ENCODE peak calls at places on chromosomes 11 and 22, in five cellular contexts. X is IMR-90, C is HT1080, L is NCI-H1092, O is renal cortical epithelial cell. Q is an unnamed sample.

GRCh38 chr11:62124186-62125113 is 639 bp downstream of the INCENP start:
- DNase-seq in X (peak), C (peak), L (peak), O (peak), Q (peak)

GRCh38 chr22:46377566-46378498 is 42.3 kb downstream of the TRMU start:
- DNase-seq in X (no peak), C (peak), L (no peak), O (peak), Q (no peak)

GRCh38 chr22:40720538-40721256 is 41.4 kb downstream of the MCHR1 start:
- DNase-seq in X (peak), C (no peak), L (no peak), O (no peak), Q (no peak)

GRCh38 chr22:41216984-41217383 is 11.9 kb downstream of the L3MBTL2 start:
- DNase-seq in X (peak), C (no peak), L (peak), O (no peak), Q (no peak)

GRCh38 chr11:68371176-68372041 is 59.0 kb downstream of the LRP5 start:
- DNase-seq in X (no peak), C (no peak), L (no peak), O (peak), Q (no peak)

GRCh38 chr11:78786746-78787145 is 212.1 kb upstream of the NARS2 start:
- DNase-seq in X (no peak), C (no peak), L (no peak), O (no peak), Q (no peak)

GRCh38 chr11:128174465-128175101 is 412.8 kb downstream of the ETS1 start:
- DNase-seq in X (peak), C (peak), L (no peak), O (peak), Q (no peak)

GRCh38 chr22:46262449-46263207 is 515 bp downstream of the PKDREJ start:
- DNase-seq in X (peak), C (no peak), L (no peak), O (peak), Q (peak)

GRCh38 chr11:64469288-64469687 is 110.3 kb downstream of the RPS6KA4 start:
- DNase-seq in X (no peak), C (no peak), L (no peak), O (no peak), Q (no peak)

GRCh38 chr11:12478743-12479142 is 101.4 kb downstream of the PARVA start:
- DNase-seq in X (peak), C (no peak), L (no peak), O (peak), Q (no peak)

GRCh38 chr11:3021125-3021524 is 29.0 kb upstream of the NAP1L4 start:
- DNase-seq in X (peak), C (no peak), L (peak), O (peak), Q (peak)

GRCh38 chr11:103358251-103358650 is 249.0 kb downstream of the DYNC2H1 start:
- DNase-seq in X (peak), C (no peak), L (no peak), O (peak), Q (no peak)

GRCh38 chr11:95659088-95659487 is 130.5 kb downstream of the FAM76B start:
- DNase-seq in X (peak), C (peak), L (no peak), O (peak), Q (no peak)

GRCh38 chr11:85930879-85931366 is 75.7 kb downstream of the CCDC83 start:
- DNase-seq in X (no peak), C (no peak), L (peak), O (peak), Q (no peak)

GRCh38 chr11:2804701-2805387 is 80.7 kb downstream of the CDKN1C start:
- DNase-seq in X (no peak), C (no peak), L (no peak), O (no peak), Q (peak)

GRCh38 chr11:1573847-1574255 is 1.8 kb upstream of the DUSP8 start:
- DNase-seq in X (no peak), C (no peak), L (no peak), O (no peak), Q (peak)

GRCh38 chr22:41732096-41732772 is 32.9 kb downstream of the MEI1 start:
- DNase-seq in X (no peak), C (no peak), L (no peak), O (no peak), Q (no peak)

GRCh38 chr11:73761403-73761945 is 600 bp upstream of the RAB6A start:
- DNase-seq in X (no peak), C (no peak), L (no peak), O (no peak), Q (no peak)

GRCh38 chr11:102495161-102496042 is 35.1 kb downstream of the MMP7 start:
- DNase-seq in X (peak), C (peak), L (peak), O (peak), Q (peak)

GRCh38 chr22:20995329-20996030 is 6.4 kb downstream of the THAP7 start:
- DNase-seq in X (no peak), C (no peak), L (no peak), O (no peak), Q (no peak)

GRCh38 chr11:117387992-117388765 is 60.5 kb downstream of the CEP164 start:
- DNase-seq in X (peak), C (peak), L (no peak), O (peak), Q (no peak)

GRCh38 chr11:20604295-20604803 is 4.9 kb downstream of the SLC6A5 start:
- DNase-seq in X (no peak), C (no peak), L (no peak), O (no peak), Q (no peak)

GRCh38 chr11:111975076-111975806 is 38.1 kb downstream of the DIXDC1 start:
- DNase-seq in X (no peak), C (no peak), L (no peak), O (no peak), Q (no peak)

GRCh38 chr11:72308226-72309073 is 64.5 kb upstream of the PHOX2A start:
- DNase-seq in X (peak), C (peak), L (peak), O (peak), Q (no peak)

GRCh38 chr22:33605686-33606085 is 314.6 kb downstream of the LARGE1 start:
- DNase-seq in X (no peak), C (no peak), L (no peak), O (no peak), Q (no peak)

GRCh38 chr11:47296045-47296444 is 26.1 kb downstream of the MADD start:
- DNase-seq in X (peak), C (no peak), L (peak), O (peak), Q (no peak)

GRCh38 chr22:45684752-45685359 is 13.2 kb downstream of the ATXN10 start:
- DNase-seq in X (no peak), C (no peak), L (no peak), O (no peak), Q (no peak)

GRCh38 chr11:40537734-40538133 is 921.7 kb downstream of the LRRC4C start:
- DNase-seq in X (no peak), C (no peak), L (no peak), O (no peak), Q (no peak)

Q was measured in activated CD4-positive, alpha-beta memory T cell treated with anti-CD3 and anti-CD28 coated beads for 36 hours.